ENCODE peak calls at places on chromosome 1, in seven cellular contexts. C, O, B, T, Z, G and F are unnamed samples.

GRCh38 chr1:247681288-247681897 is 1.9 kb upstream of the OR13G1 start:
- DNase-seq in B (no peak), T (no peak), Z (no peak), O (no peak), C (peak), G (no peak), F (no peak)

GRCh38 chr1:41345434-41346075 is 15.7 kb upstream of the FOXO6 start:
- DNase-seq in C (no peak), Z (no peak), T (no peak), B (peak), G (no peak), O (no peak), F (no peak)

GRCh38 chr1:213070399-213070798 is 19.4 kb downstream of the RPS6KC1 start:
- DNase-seq in B (no peak), O (no peak), C (peak), Z (no peak), G (no peak), T (no peak), F (no peak)

GRCh38 chr1:246705368-246705767 is 18.8 kb upstream of the SCCPDH start:
- DNase-seq in G (no peak), T (peak), O (no peak), B (no peak), Z (no peak), C (peak), F (peak)

GRCh38 chr1:169859001-169859400 is 34.7 kb downstream of the SCYL3 start:
- DNase-seq in O (no peak), G (no peak), Z (no peak), B (no peak), T (no peak), C (no peak), F (no peak)

GRCh38 chr1:1894354-1895049 is 3.6 kb upstream of the GNB1 start:
- DNase-seq in Z (peak), G (peak), B (peak), T (no peak), O (no peak), C (no peak), F (no peak)

GRCh38 chr1:18923721-18924610 is 21.6 kb upstream of the ALDH4A1 start:
- DNase-seq in T (no peak), C (no peak), G (no peak), O (no peak), Z (no peak), B (no peak), F (no peak)

GRCh38 chr1:150836129-150836773 is 28.2 kb upstream of the CTSK start:
- DNase-seq in C (no peak), Z (no peak), O (no peak), T (no peak), B (no peak), G (no peak), F (no peak)

GRCh38 chr1:154970631-154971340 is at the start of gene SHC1:
- DNase-seq in C (peak), B (peak), T (peak), G (peak), Z (peak), O (peak), F (no peak)

GRCh38 chr1:165823552-165824268 is 3.7 kb upstream of the UCK2 start:
- DNase-seq in G (no peak), T (no peak), O (no peak), Z (no peak), C (no peak), B (no peak), F (no peak)

GRCh38 chr1:54610601-54611580 is 12.4 kb downstream of the FAM151A start:
- DNase-seq in B (no peak), T (no peak), O (no peak), G (peak), Z (peak), C (no peak), F (no peak)

GRCh38 chr1:6271001-6271400 is 10.1 kb upstream of the GPR153 start:
- DNase-seq in C (no peak), O (no peak), B (no peak), Z (no peak), T (no peak), G (no peak), F (no peak)

GRCh38 chr1:109539676-109540075 is at the start of gene GPR61:
- DNase-seq in O (no peak), C (no peak), Z (no peak), G (no peak), B (no peak), T (no peak), F (no peak)

GRCh38 chr1:235735630-235736029 is 86.0 kb upstream of the GNG4 start:
- DNase-seq in O (no peak), B (no peak), Z (no peak), T (no peak), C (no peak), G (no peak), F (no peak)

GRCh38 chr1:93450331-93450730 is 2.4 kb downstream of the FNBP1L start:
- DNase-seq in T (no peak), B (no peak), O (no peak), C (no peak), G (no peak), Z (no peak), F (no peak)
- H3K4me3 ChIP-seq in T (no peak), B (peak), O (no peak), C (no peak), G (no peak), Z (no peak), F (no peak)

DNA sequence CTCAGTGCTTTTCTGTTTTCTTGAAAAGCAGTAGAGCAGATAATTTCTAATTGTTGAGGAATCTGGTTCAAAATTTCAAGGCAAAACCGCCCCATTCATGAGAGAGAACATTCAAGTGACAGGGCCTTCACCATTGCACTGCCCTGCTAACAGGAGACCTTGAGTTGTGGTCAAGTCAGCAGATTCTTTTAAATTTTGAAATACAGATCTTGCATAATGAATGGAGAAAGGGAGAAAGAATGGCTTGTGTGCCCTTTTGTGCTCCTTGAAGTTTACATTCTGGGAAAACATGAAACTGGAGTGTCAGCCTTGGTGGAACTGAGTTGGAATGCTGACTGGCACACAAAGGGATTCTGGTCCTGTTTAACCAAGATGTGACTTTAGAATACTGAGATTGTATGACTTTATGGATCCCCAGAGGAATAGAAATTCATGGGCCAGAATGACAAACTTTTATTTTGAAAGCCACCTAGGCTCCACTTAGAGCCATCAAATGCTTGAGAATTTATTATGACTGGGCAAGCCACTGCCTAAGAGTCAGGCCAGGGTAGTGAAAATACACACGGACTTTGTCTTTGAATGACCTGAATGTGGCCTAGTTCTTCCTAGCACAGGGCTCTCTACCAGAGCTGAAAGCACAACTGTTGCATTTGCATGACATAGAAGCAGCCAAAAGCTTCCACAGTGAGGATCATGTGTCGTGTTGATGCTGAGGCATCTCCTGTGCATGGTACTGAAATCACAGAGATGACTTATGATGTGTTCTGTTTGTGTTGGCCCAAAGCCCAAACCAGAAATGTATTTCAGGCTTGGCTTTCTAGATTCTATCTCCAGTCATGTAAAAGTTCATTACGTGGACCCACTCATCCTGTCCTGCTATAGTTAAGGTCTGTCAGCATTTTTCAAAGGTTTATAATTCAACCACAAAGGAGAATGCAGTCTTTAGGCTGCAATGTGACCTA is 164.2 kb upstream of the UBE2U start:
- DNase-seq in T (peak), C (peak), Z (no peak), O (peak), G (peak), B (no peak), F (peak)
- H3K4me3 ChIP-seq in T (no peak), C (no peak), Z (no peak), O (no peak), G (no peak), B (no peak), F (no peak)

GRCh38 chr1:47225430-47226100 is 6.5 kb downstream of the TAL1 start:
- DNase-seq in B (no peak), Z (no peak), O (no peak), G (no peak), T (no peak), C (no peak), F (no peak)

GRCh38 chr1:47227370-47228232 is 4.4 kb downstream of the TAL1 start:
- DNase-seq in B (no peak), Z (no peak), G (no peak), O (no peak), T (no peak), C (no peak), F (no peak)

GRCh38 chr1:47223921-47224675 is 7.9 kb downstream of the TAL1 start:
- DNase-seq in G (no peak), Z (no peak), T (no peak), O (no peak), B (no peak), C (no peak), F (no peak)

GRCh38 chr1:47224676-47225399 is 7.2 kb downstream of the TAL1 start:
- DNase-seq in G (no peak), O (no peak), T (no peak), C (no peak), Z (no peak), B (no peak), F (no peak)

GRCh38 chr1:47226121-47226977 is 5.7 kb downstream of the TAL1 start:
- DNase-seq in T (no peak), B (no peak), G (no peak), C (no peak), Z (no peak), O (no peak), F (no peak)
- H3K4me3 ChIP-seq in T (no peak), B (peak), G (no peak), C (no peak), Z (no peak), O (peak), F (no peak)

GRCh38 chr1:9822490-9822889 is 1.3 kb downstream of the CLSTN1 start:
- DNase-seq in B (no peak), G (no peak), C (no peak), Z (no peak), T (no peak), O (no peak), F (no peak)

GRCh38 chr1:9823693-9823942 is 147 bp downstream of the CLSTN1 start:
- DNase-seq in G (no peak), T (no peak), B (no peak), Z (no peak), C (no peak), O (no peak), F (no peak)

GRCh38 chr1:9822897-9823692 is 670 bp downstream of the CLSTN1 start:
- DNase-seq in O (no peak), T (no peak), G (peak), Z (peak), C (no peak), B (peak), F (no peak)

GRCh38 chr1:9823943-9824701 is at the start of gene CLSTN1:
- DNase-seq in Z (peak), C (peak), G (peak), B (peak), O (peak), T (no peak), F (no peak)

GRCh38 chr1:9821710-9822109 is 2.1 kb downstream of the CLSTN1 start:
- DNase-seq in C (no peak), G (no peak), T (no peak), Z (no peak), O (no peak), B (no peak), F (no peak)
- H3K4me3 ChIP-seq in C (no peak), G (no peak), T (peak), Z (no peak), O (no peak), B (no peak), F (no peak)

DNA sequence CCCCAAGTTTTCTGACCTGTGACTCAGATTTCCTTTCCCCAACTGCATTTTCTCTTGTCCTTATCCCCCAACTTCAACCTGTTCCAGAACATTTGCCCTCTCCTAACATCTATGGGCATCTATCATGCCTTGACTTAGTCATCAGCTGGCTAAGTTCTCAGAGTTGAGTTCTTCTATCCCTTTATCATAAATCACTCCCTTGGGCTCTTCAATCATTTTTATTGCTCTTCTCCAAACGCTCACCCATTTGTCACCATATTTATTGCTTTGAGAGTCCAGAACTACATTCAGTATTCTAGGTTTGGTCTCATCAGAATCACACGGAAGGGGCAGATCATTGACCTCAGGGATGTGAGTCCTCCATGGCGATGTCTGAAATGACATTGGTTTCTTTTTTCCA is 151.2 kb downstream of the ASTN1 start:
- DNase-seq in O (no peak), C (no peak), T (no peak), Z (no peak), G (no peak), B (no peak), F (no peak)
- H3K4me3 ChIP-seq in O (no peak), C (no peak), T (no peak), Z (no peak), G (no peak), B (no peak), F (no peak)

GRCh38 chr1:153680120-153680403 is 1.6 kb downstream of the NPR1 start:
- DNase-seq in C (no peak), O (no peak), B (no peak), Z (no peak), G (no peak), T (no peak), F (no peak)
- H3K4me3 ChIP-seq in C (no peak), O (peak), B (peak), Z (peak), G (peak), T (no peak), F (no peak)

GRCh38 chr1:220526294-220526693 is 1.6 kb upstream of the MARK1 start:
- DNase-seq in O (no peak), B (no peak), T (no peak), Z (no peak), C (no peak), G (no peak), F (no peak)
- H3K4me3 ChIP-seq in O (no peak), B (no peak), T (no peak), Z (no peak), C (no peak), G (no peak), F (no peak)

GRCh38 chr1:114750780-114751179 is 7.0 kb downstream of the CSDE1 start:
- DNase-seq in Z (no peak), G (no peak), C (no peak), T (no peak), B (no peak), O (no peak), F (no peak)
- H3K4me3 ChIP-seq in Z (no peak), G (no peak), C (no peak), T (no peak), B (no peak), O (no peak), F (no peak)